ENCODE peak calls at places on chromosomes 11 and 22, in five cellular contexts. B is Caco-2; A is right lobe of liver; Q is ovary; P is CD8-positive, alpha-beta T cell. J is an unnamed sample.

GRCh38 chr11:2704896-2705606 is 5.3 kb upstream of the KCNQ1OT1 start:
- DNase-seq in B (no peak), A (no peak), Q (no peak), P (no peak), J (no peak)

GRCh38 chr11:73053964-73054363 is 88.2 kb downstream of the FCHSD2 start:
- DNase-seq in B (no peak), A (no peak), Q (no peak), P (no peak), J (no peak)

GRCh38 chr11:112694244-112694643 is 267.0 kb upstream of the NCAM1 start:
- DNase-seq in B (no peak), A (no peak), Q (no peak), P (no peak), J (no peak)

GRCh38 chr11:65427691-65428577 is 5.3 kb downstream of the NEAT1 start:
- DNase-seq in B (no peak), A (peak; percentile 54), Q (no peak), P (peak; percentile 47), J (no peak)

GRCh38 chr11:68928481-68928880 is 24.8 kb downstream of the IGHMBP2 start:
- DNase-seq in B (no peak), A (no peak), Q (no peak), P (no peak), J (no peak)

GRCh38 chr22:36946436-36947158 is 33.2 kb downstream of the CSF2RB start:
- DNase-seq in B (no peak), A (no peak), Q (no peak), P (no peak), J (no peak)

GRCh38 chr11:115256326-115257197 is 247.7 kb downstream of the CADM1 start:
- DNase-seq in B (no peak), A (no peak), Q (no peak), P (peak; percentile 8), J (no peak)

GRCh38 chr11:120648706-120649250 is 137.2 kb downstream of the GRIK4 start:
- DNase-seq in B (peak; percentile 30), A (no peak), Q (no peak), P (no peak), J (peak; percentile 56)

GRCh38 chr11:14386895-14387480 is 28.0 kb upstream of the RRAS2 start:
- DNase-seq in B (no peak), A (no peak), Q (peak; percentile 24), P (no peak), J (no peak)

GRCh38 chr11:111305403-111305802 is 7.1 kb downstream of the POU2AF3 start:
- DNase-seq in B (no peak), A (no peak), Q (no peak), P (no peak), J (peak; percentile 93)

GRCh38 chr11:73100578-73100977 is 41.5 kb downstream of the FCHSD2 start:
- DNase-seq in B (no peak), A (no peak), Q (no peak), P (no peak), J (no peak)

GRCh38 chr11:109644158-109644557 is 222.2 kb downstream of the C11orf87 start:
- DNase-seq in B (no peak), A (no peak), Q (no peak), P (no peak), J (no peak)

GRCh38 chr22:34414467-34415440 is 494.5 kb upstream of the LARGE1 start:
- DNase-seq in B (peak; percentile 82), A (peak; percentile 38), Q (no peak), P (no peak), J (peak; percentile 65)

GRCh38 chr22:41245917-41246499 is 5.3 kb upstream of the CHADL start:
- DNase-seq in B (no peak), A (no peak), Q (no peak), P (no peak), J (no peak)
- TF ChIP-seq CTCF in B (no peak), A (no peak), Q (no peak), P (no peak), J (no peak)

GRCh38 chr11:12692238-12693074 is 18.2 kb downstream of the TEAD1 start:
- DNase-seq in B (peak; percentile 86), A (peak; percentile 91), Q (peak; percentile 97), P (no peak), J (peak; percentile 83)
- H3K4me3 ChIP-seq in B (no peak overlapping the region), A (peak overlapping the region; percentile 2), Q (no peak overlapping the region), P (no peak overlapping the region), J (no peak overlapping the region)

GRCh38 chr22:45754822-45755221 is 83.2 kb downstream of the ATXN10 start:
- DNase-seq in B (no peak), A (no peak), Q (no peak), P (no peak), J (no peak)
- TF ChIP-seq CTCF in B (no peak), A (no peak), Q (no peak), P (no peak), J (no peak)

GRCh38 chr22:19597399-19597735 is 73.2 kb upstream of the CLDN5 start:
- DNase-seq in B (no peak), A (no peak), Q (no peak), P (peak; percentile 52), J (no peak)
- H3K4me3 ChIP-seq in B (no peak overlapping the region), A (no peak overlapping the region), Q (no peak overlapping the region), P (peak overlapping the region; percentile 17), J (no peak overlapping the region)

GRCh38 chr11:85595285-85595884 is 31.8 kb downstream of the DLG2 start:
- DNase-seq in B (no peak), A (no peak), Q (no peak), P (no peak), J (peak; percentile 17)
- TF ChIP-seq CTCF in B (peak; percentile 69), A (peak; percentile 56), Q (peak; percentile 66), P (peak; percentile 91), J (peak; percentile 65)

GRCh38 chr11:27234961-27235360 is 128.1 kb downstream of the CCDC34 start:
- DNase-seq in B (no peak), A (no peak), Q (no peak), P (no peak), J (no peak)

GRCh38 chr11:27230175-27230565 is 132.8 kb downstream of the CCDC34 start:
- DNase-seq in B (no peak), A (no peak), Q (no peak), P (no peak), J (no peak)

GRCh38 chr11:27231519-27231918 is 131.5 kb downstream of the CCDC34 start:
- DNase-seq in B (no peak), A (no peak), Q (no peak), P (no peak), J (no peak)

GRCh38 chr11:27234043-27234668 is 128.9 kb downstream of the CCDC34 start:
- DNase-seq in B (peak; percentile 75), A (no peak), Q (no peak), P (no peak), J (no peak)

GRCh38 chr11:27233654-27234042 is 129.4 kb downstream of the CCDC34 start:
- DNase-seq in B (no peak), A (no peak), Q (no peak), P (no peak), J (no peak)
- H3K4me3 ChIP-seq in B (no peak overlapping the region), A (no peak overlapping the region), Q (no peak overlapping the region), P (no peak overlapping the region), J (no peak overlapping the region)

GRCh38 chr11:76832365-76832764 is 28.4 kb upstream of the ACER3 start:
- DNase-seq in B (no peak), A (no peak), Q (no peak), P (no peak), J (no peak)

GRCh38 chr11:76835030-76835429 is 25.7 kb upstream of the ACER3 start:
- DNase-seq in B (no peak), A (no peak), Q (no peak), P (no peak), J (no peak)

GRCh38 chr11:76834151-76834550 is 26.6 kb upstream of the ACER3 start:
- DNase-seq in B (no peak), A (no peak), Q (no peak), P (no peak), J (no peak)

GRCh38 chr11:76830639-76831312 is 29.9 kb upstream of the ACER3 start:
- DNase-seq in B (no peak), A (no peak), Q (no peak), P (no peak), J (no peak)

DNA sequence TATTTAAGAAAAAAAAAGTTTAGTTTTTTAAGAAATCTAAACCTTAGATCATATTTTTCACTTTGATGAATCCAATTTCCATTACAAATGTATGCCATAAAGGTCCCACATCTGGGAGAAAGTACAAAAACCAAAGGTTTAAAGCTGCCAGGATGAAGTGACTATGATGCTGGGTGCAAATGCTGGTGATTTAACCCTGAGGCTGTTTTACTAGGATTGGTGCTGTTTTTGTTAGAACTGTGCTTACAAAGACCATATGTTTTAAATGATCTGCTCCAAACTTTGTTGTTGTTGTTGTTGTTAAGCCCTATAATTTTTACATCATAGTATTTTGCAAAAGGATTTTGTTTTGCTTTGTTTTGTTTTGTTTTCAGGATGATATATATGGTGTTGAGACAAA is 28.8 kb upstream of the ACER3 start:
- DNase-seq in B (no peak), A (no peak), Q (no peak), P (no peak), J (no peak)
- TF ChIP-seq CTCF in B (no peak), A (no peak), Q (no peak), P (no peak), J (no peak)

J was measured in LNCaP clone FGC.